ENCODE peak calls at places on chromosomes 6 and 20, in five cellular contexts. One of them, this sample, is unnamed.

GRCh38 chr6:133818320-133818719 is 70.6 kb upstream of the TCF21 start:
- DNase-seq in nephron progenitor cell: no peak
- DNase-seq in neural progenitor cell: no peak
- DNase-seq in AG09319: no peak
- DNase-seq in mucosa of gallbladder: no peak
- DNase-seq in this sample: no peak

GRCh38 chr20:36628076-36628475 is 17.9 kb downstream of the SLA2 start:
- DNase-seq in nephron progenitor cell: no peak
- DNase-seq in neural progenitor cell: no peak
- DNase-seq in AG09319: no peak
- DNase-seq in mucosa of gallbladder: no peak
- DNase-seq in this sample: no peak

GRCh38 chr20:57627972-57628650 is 7.9 kb upstream of the ZBP1 start:
- DNase-seq in nephron progenitor cell: no peak
- DNase-seq in neural progenitor cell: no peak
- DNase-seq in AG09319: no peak
- DNase-seq in mucosa of gallbladder: peak
- DNase-seq in this sample: no peak

GRCh38 chr6:20454201-20454824 is 52.6 kb downstream of the E2F3 start:
- DNase-seq in nephron progenitor cell: no peak
- DNase-seq in neural progenitor cell: no peak
- DNase-seq in AG09319: no peak
- DNase-seq in mucosa of gallbladder: no peak
- DNase-seq in this sample: no peak

GRCh38 chr6:43773050-43773956 is 3.3 kb downstream of the VEGFA start:
- DNase-seq in nephron progenitor cell: peak
- DNase-seq in neural progenitor cell: peak
- DNase-seq in AG09319: peak
- DNase-seq in mucosa of gallbladder: peak
- DNase-seq in this sample: peak

GRCh38 chr6:72769459-72770125 is 147.7 kb downstream of the KCNQ5 start:
- DNase-seq in nephron progenitor cell: no peak
- DNase-seq in neural progenitor cell: no peak
- DNase-seq in AG09319: no peak
- DNase-seq in mucosa of gallbladder: no peak
- DNase-seq in this sample: no peak

GRCh38 chr20:4883051-4883450 is 118.3 kb downstream of the SLC23A2 start:
- DNase-seq in nephron progenitor cell: no peak
- DNase-seq in neural progenitor cell: no peak
- DNase-seq in AG09319: no peak
- DNase-seq in mucosa of gallbladder: no peak
- DNase-seq in this sample: no peak

GRCh38 chr6:93562566-93562965 is 143.2 kb upstream of the EPHA7 start:
- DNase-seq in nephron progenitor cell: no peak
- DNase-seq in neural progenitor cell: no peak
- DNase-seq in AG09319: no peak
- DNase-seq in mucosa of gallbladder: no peak
- DNase-seq in this sample: no peak

GRCh38 chr6:48429610-48430009 is 318.6 kb upstream of the PTCHD4 start:
- DNase-seq in nephron progenitor cell: no peak
- DNase-seq in neural progenitor cell: no peak
- DNase-seq in AG09319: no peak
- DNase-seq in mucosa of gallbladder: no peak
- DNase-seq in this sample: no peak

GRCh38 chr6:113529191-113529590 is 328.0 kb upstream of the MARCKS start:
- DNase-seq in nephron progenitor cell: no peak
- DNase-seq in neural progenitor cell: no peak
- DNase-seq in AG09319: no peak
- DNase-seq in mucosa of gallbladder: no peak
- DNase-seq in this sample: no peak

GRCh38 chr6:33297956-33298772 is 578 bp downstream of the RGL2 start:
- DNase-seq in nephron progenitor cell: peak
- DNase-seq in neural progenitor cell: peak
- DNase-seq in AG09319: no peak
- DNase-seq in mucosa of gallbladder: peak
- DNase-seq in this sample: peak

GRCh38 chr20:64121586-64121985 is 14.2 kb upstream of the NPBWR2 start:
- DNase-seq in nephron progenitor cell: no peak
- DNase-seq in neural progenitor cell: no peak
- DNase-seq in AG09319: no peak
- DNase-seq in mucosa of gallbladder: no peak
- DNase-seq in this sample: no peak

GRCh38 chr20:34530342-34530741 is 14.1 kb downstream of the DYNLRB1 start:
- DNase-seq in nephron progenitor cell: no peak
- DNase-seq in neural progenitor cell: no peak
- DNase-seq in AG09319: no peak
- DNase-seq in mucosa of gallbladder: no peak
- DNase-seq in this sample: no peak

This sample was measured in GM23338.